ENCODE peak calls at places on chromosomes 2 and 18, in ten cellular contexts. V, Y, N, R, L, F, X, D, M and B are unnamed samples.

GRCh38 chr2:122216901-122217300 is 461.4 kb downstream of the TSN start:
- DNase-seq in V (no peak), Y (no peak), N (no peak), R (no peak), L (no peak), F (no peak), X (no peak), D (no peak), M (no peak), B (no peak)

GRCh38 chr2:23788100-23788499 is 138.8 kb downstream of the ATAD2B start:
- DNase-seq in V (no peak), Y (no peak), N (no peak), R (no peak), L (no peak), F (no peak), X (no peak), D (no peak), M (no peak), B (no peak)

GRCh38 chr18:12011962-12012549 is 30.7 kb downstream of the IMPA2 start:
- DNase-seq in V (no peak), Y (no peak), N (no peak), R (no peak), L (no peak), F (peak), X (no peak), D (peak), M (no peak), B (no peak)

GRCh38 chr2:54469484-54470053 is 13.4 kb downstream of the SPTBN1 start:
- DNase-seq in V (no peak), Y (no peak), N (no peak), R (no peak), L (no peak), F (no peak), X (peak), D (no peak), M (no peak), B (no peak)

GRCh38 chr2:239360008-239360407 is 40.8 kb downstream of the HDAC4 start:
- DNase-seq in V (no peak), Y (no peak), N (no peak), R (no peak), L (no peak), F (no peak), X (no peak), D (no peak), M (no peak), B (no peak)

GRCh38 chr2:151040036-151040435 is 221.6 kb downstream of the RBM43 start:
- DNase-seq in V (no peak), Y (no peak), N (no peak), R (peak), L (no peak), F (no peak), X (no peak), D (no peak), M (no peak), B (no peak)

GRCh38 chr18:45887585-45887984 is 62.1 kb downstream of the SIGLEC15 start:
- DNase-seq in V (no peak), Y (no peak), N (no peak), R (no peak), L (no peak), F (no peak), X (no peak), D (no peak), M (no peak), B (no peak)

GRCh38 chr18:3380384-3380961 is 69.5 kb upstream of the TGIF1 start:
- DNase-seq in V (no peak), Y (no peak), N (peak), R (peak), L (no peak), F (no peak), X (no peak), D (no peak), M (no peak), B (no peak)

GRCh38 chr2:235230809-235231601 is 262.8 kb upstream of the AGAP1 start:
- DNase-seq in V (no peak), Y (no peak), N (no peak), R (no peak), L (peak), F (no peak), X (no peak), D (no peak), M (no peak), B (no peak)

GRCh38 chr2:207163815-207164747 is 1.7 kb downstream of the KLF7 start:
- DNase-seq in V (peak), Y (no peak), N (no peak), R (peak), L (peak), F (peak), X (peak), D (peak), M (peak), B (no peak)

GRCh38 chr2:207165121-207166038 is at the start of gene KLF7:
- DNase-seq in V (peak), Y (no peak), N (no peak), R (peak), L (peak), F (peak), X (peak), D (peak), M (peak), B (no peak)

GRCh38 chr2:207166039-207166348 is 246 bp upstream of the KLF7 start:
- DNase-seq in V (peak), Y (peak), N (peak), R (peak), L (peak), F (peak), X (peak), D (peak), M (peak), B (peak)

GRCh38 chr2:207167129-207167923 is 1.6 kb upstream of the KLF7 start:
- DNase-seq in V (no peak), Y (no peak), N (no peak), R (peak), L (peak), F (no peak), X (no peak), D (no peak), M (peak), B (no peak)

GRCh38 chr2:207166349-207167128 is 791 bp upstream of the KLF7 start:
- DNase-seq in V (peak), Y (no peak), N (no peak), R (peak), L (peak), F (peak), X (peak), D (peak), M (peak), B (no peak)
- TF ChIP-seq CTCF in V (peak), Y (no peak), N (no peak), R (no peak), L (peak), F (no peak), X (peak), D (no peak), M (peak), B (no peak)

GRCh38 chr2:241314933-241315182 is 614 bp downstream of the HDLBP start:
- DNase-seq in V (no peak), Y (no peak), N (no peak), R (no peak), L (no peak), F (no peak), X (no peak), D (no peak), M (no peak), B (no peak)

GRCh38 chr2:241316825-241317224 is 1.1 kb downstream of the SEPTIN2 start:
- DNase-seq in V (no peak), Y (no peak), N (no peak), R (no peak), L (no peak), F (no peak), X (no peak), D (no peak), M (no peak), B (no peak)

GRCh38 chr2:241314181-241314932 is 1.1 kb downstream of the HDLBP start:
- DNase-seq in V (no peak), Y (no peak), N (peak), R (no peak), L (peak), F (no peak), X (no peak), D (no peak), M (no peak), B (no peak)

GRCh38 chr2:241315879-241316700 is at the start of gene SEPTIN2:
- DNase-seq in V (no peak), Y (no peak), N (peak), R (peak), L (peak), F (peak), X (no peak), D (no peak), M (peak), B (no peak)

GRCh38 chr2:241315183-241315878 is at the start of gene HDLBP:
- DNase-seq in V (peak), Y (peak), N (peak), R (peak), L (peak), F (peak), X (peak), D (peak), M (peak), B (peak)
- TF ChIP-seq CTCF in V (peak), Y (peak), N (no peak), R (peak), L (peak), F (peak), X (peak), D (no peak), M (peak), B (peak)

GRCh38 chr2:113890253-113891235 is 655 bp downstream of the ACTR3 start:
- DNase-seq in V (peak), Y (no peak), N (peak), R (peak), L (peak), F (peak), X (peak), D (peak), M (peak), B (no peak)
- TF ChIP-seq CTCF in V (peak), Y (no peak), N (no peak), R (no peak), L (peak), F (no peak), X (no peak), D (no peak), M (no peak), B (no peak)

GRCh38 chr2:218000137-218000536 is 2.7 kb downstream of the TNS1 start:
- DNase-seq in V (no peak), Y (no peak), N (no peak), R (no peak), L (peak), F (no peak), X (no peak), D (no peak), M (peak), B (no peak)

GRCh38 chr2:217995741-217996141 is 7.1 kb downstream of the TNS1 start:
- DNase-seq in V (no peak), Y (no peak), N (no peak), R (no peak), L (no peak), F (peak), X (peak), D (peak), M (peak), B (no peak)

GRCh38 chr2:217996345-217996744 is 6.5 kb downstream of the TNS1 start:
- DNase-seq in V (no peak), Y (no peak), N (no peak), R (peak), L (peak), F (no peak), X (no peak), D (no peak), M (peak), B (no peak)

GRCh38 chr2:217998926-217999633 is 3.7 kb downstream of the TNS1 start:
- DNase-seq in V (no peak), Y (no peak), N (no peak), R (no peak), L (no peak), F (no peak), X (no peak), D (no peak), M (no peak), B (no peak)

DNA sequence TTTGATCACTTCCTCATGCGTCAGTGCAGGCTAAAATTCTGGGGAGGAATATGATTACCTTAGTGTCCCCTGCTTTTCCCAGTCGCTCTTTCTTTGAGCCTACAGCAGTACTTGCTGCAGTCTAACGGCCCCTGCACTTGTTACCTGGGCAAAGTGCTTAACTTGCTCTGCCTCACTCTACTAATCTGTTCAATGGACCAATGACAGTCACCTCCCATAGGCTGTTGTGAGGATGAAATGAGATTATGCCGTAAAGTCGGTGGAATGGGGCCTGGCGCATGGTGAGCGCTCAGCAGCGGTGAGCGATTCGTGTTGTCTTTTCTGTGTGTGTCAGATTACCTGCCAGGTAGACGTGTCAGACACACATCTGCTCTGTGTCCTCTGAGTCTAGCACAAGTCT is 5.3 kb downstream of the TNS1 start:
- DNase-seq in V (no peak), Y (no peak), N (no peak), R (no peak), L (no peak), F (no peak), X (no peak), D (no peak), M (no peak), B (no peak)
- TF ChIP-seq CTCF in V (no peak), Y (no peak), N (no peak), R (no peak), L (no peak), F (no peak), X (no peak), D (no peak), M (no peak), B (no peak)

GRCh38 chr2:109260886-109261700 is 132.1 kb downstream of the SH3RF3 start:
- DNase-seq in V (no peak), Y (no peak), N (no peak), R (peak), L (peak), F (no peak), X (no peak), D (no peak), M (no peak), B (no peak)
- TF ChIP-seq CTCF in V (peak), Y (no peak), N (peak), R (peak), L (peak), F (peak), X (peak), D (no peak), M (no peak), B (peak)

GRCh38 chr18:21900594-21901352 is 160.2 kb downstream of the MIB1 start:
- DNase-seq in V (no peak), Y (no peak), N (no peak), R (no peak), L (no peak), F (no peak), X (no peak), D (no peak), M (no peak), B (no peak)

GRCh38 chr18:21896732-21897336 is 156.2 kb downstream of the MIB1 start:
- DNase-seq in V (no peak), Y (no peak), N (no peak), R (no peak), L (no peak), F (no peak), X (no peak), D (no peak), M (peak), B (no peak)

GRCh38 chr18:21901423-21901822 is 160.8 kb downstream of the MIB1 start:
- DNase-seq in V (no peak), Y (no peak), N (no peak), R (no peak), L (no peak), F (no peak), X (no peak), D (no peak), M (no peak), B (no peak)

GRCh38 chr18:21894619-21895367 is 154.2 kb downstream of the MIB1 start:
- DNase-seq in V (no peak), Y (no peak), N (no peak), R (no peak), L (no peak), F (no peak), X (no peak), D (no peak), M (peak), B (no peak)

DNA sequence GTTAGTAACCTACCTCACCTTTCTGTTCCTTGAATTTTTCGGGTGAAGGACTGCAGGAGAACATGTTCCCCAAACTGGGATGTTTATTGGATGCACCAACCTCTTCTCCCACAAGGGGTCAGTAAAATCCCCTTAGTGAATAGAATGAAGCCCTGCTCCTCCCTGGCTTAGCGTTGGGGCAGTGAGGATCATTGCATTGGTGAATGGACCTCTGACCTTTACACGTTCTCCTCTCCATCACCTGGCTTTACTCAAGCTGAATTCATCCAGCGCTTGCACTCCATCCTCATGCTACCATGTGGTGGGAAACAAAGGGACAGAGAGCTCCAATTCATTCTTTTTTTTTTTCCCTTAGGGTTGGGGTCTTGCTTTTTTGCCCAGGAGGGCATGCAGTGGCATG is 157.2 kb downstream of the MIB1 start:
- DNase-seq in V (peak), Y (peak), N (peak), R (peak), L (peak), F (no peak), X (peak), D (peak), M (peak), B (peak)
- TF ChIP-seq CTCF in V (peak), Y (peak), N (peak), R (peak), L (peak), F (peak), X (peak), D (peak), M (peak), B (peak)

GRCh38 chr2:113230531-113230930 is 48.2 kb downstream of the PAX8 start:
- DNase-seq in V (no peak), Y (no peak), N (no peak), R (no peak), L (no peak), F (no peak), X (no peak), D (no peak), M (no peak), B (no peak)

GRCh38 chr2:113228351-113228750 is 50.4 kb downstream of the PAX8 start:
- DNase-seq in V (no peak), Y (no peak), N (no peak), R (no peak), L (no peak), F (no peak), X (no peak), D (no peak), M (no peak), B (no peak)

GRCh38 chr2:113227698-113228097 is 51.0 kb downstream of the PAX8 start:
- DNase-seq in V (no peak), Y (no peak), N (no peak), R (no peak), L (no peak), F (no peak), X (no peak), D (no peak), M (no peak), B (no peak)

GRCh38 chr2:113229795-113230194 is 48.9 kb downstream of the PAX8 start:
- DNase-seq in V (no peak), Y (no peak), N (no peak), R (no peak), L (no peak), F (no peak), X (no peak), D (no peak), M (no peak), B (no peak)

GRCh38 chr2:113228991-113229716 is 49.6 kb downstream of the PAX8 start:
- DNase-seq in V (no peak), Y (no peak), N (no peak), R (no peak), L (no peak), F (no peak), X (no peak), D (peak), M (no peak), B (no peak)
- TF ChIP-seq CTCF in V (no peak), Y (no peak), N (no peak), R (no peak), L (no peak), F (no peak), X (no peak), D (no peak), M (no peak), B (no peak)

GRCh38 chr2:237665713-237666143 is 38.3 kb downstream of the LRRFIP1 start:
- DNase-seq in V (no peak), Y (no peak), N (no peak), R (no peak), L (no peak), F (peak), X (no peak), D (no peak), M (no peak), B (no peak)
- TF ChIP-seq CTCF in V (no peak), Y (no peak), N (no peak), R (peak), L (no peak), F (no peak), X (no peak), D (no peak), M (no peak), B (no peak)

DNA sequence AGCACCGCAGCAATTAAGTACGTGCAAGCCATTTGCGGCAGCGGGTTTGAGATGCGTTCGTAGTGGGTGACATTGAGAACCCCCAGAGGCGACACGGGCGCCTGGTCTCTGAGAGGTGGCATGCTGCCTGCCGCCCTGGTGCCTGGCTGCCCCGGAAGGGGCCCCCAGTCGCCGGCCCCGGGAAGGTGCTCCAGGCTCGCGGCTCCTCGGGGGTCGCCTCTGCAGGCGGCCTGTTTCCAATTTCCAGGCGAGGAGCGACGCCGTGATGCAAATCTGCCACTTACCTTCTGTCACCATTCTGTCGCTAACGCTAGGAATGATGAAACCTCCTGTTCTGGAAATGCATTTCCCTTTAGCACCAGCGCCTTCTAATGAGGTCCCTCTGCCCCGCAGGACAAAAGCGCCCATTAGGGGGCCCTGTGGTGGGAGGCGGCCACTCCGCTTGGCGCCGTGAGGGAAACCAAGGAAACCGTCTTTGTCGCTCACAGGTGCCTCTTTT is 13.0 kb downstream of the KIF5C start:
- DNase-seq in V (peak), Y (no peak), N (no peak), R (no peak), L (no peak), F (peak), X (peak), D (no peak), M (no peak), B (no peak)
- TF ChIP-seq CTCF in V (peak), Y (no peak), N (no peak), R (no peak), L (no peak), F (no peak), X (peak), D (no peak), M (no peak), B (no peak)

DNA sequence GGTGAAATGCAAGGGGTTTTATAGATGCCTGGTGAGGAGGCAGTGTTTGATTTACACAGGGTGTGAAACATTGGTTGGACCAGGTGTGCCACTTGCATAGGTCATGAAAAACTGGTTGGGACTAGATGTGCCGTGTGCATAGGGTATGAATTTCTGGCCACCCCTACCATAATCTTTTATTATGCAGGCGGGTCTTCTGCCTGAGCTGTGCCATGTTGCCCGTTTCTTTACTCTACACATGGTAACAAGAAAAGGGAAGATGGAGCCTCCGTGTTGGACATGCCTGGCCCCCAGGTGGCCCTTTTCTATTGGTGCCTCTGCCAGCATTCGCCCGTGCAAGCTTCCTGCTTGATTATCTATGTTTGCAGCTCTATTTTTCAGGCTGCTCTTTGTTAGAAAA is 805.4 kb downstream of the TRIB2 start:
- DNase-seq in V (no peak), Y (no peak), N (no peak), R (no peak), L (no peak), F (no peak), X (no peak), D (no peak), M (no peak), B (no peak)
- TF ChIP-seq CTCF in V (no peak), Y (no peak), N (no peak), R (no peak), L (no peak), F (no peak), X (no peak), D (no peak), M (no peak), B (no peak)